ENCODE peak calls at places on chromosomes 5 and 9, in five cellular contexts. F is HTR-8/SVneo, R is A549, C is fibroblast of the conjunctiva, O is T-helper 17 cell. D is an unnamed sample.

GRCh38 chr5:17187401-17187800 is 30.0 kb upstream of the BASP1 start:
- DNase-seq in F (no peak), R (no peak), C (no peak), O (no peak), D (no peak)

GRCh38 chr9:38171926-38172325 is 102.9 kb upstream of the SHB start:
- DNase-seq in F (no peak), R (no peak), C (no peak), O (no peak), D (no peak)

GRCh38 chr9:101530076-101530711 is 3.5 kb upstream of the RNF20 start:
- DNase-seq in F (peak), R (peak), C (peak), O (peak), D (peak)

GRCh38 chr5:5572010-5572982 is 149.8 kb downstream of the ICE1 start:
- DNase-seq in F (no peak), R (no peak), C (no peak), O (no peak), D (no peak)

GRCh38 chr5:23742701-23743100 is 235.3 kb downstream of the PRDM9 start:
- DNase-seq in F (no peak), R (no peak), C (no peak), O (no peak), D (no peak)

GRCh38 chr9:81609782-81610738 is 79.3 kb downstream of the TLE1 start:
- DNase-seq in F (peak), R (no peak), C (no peak), O (no peak), D (no peak)

GRCh38 chr9:136572003-136572595 is 26.3 kb upstream of the NOTCH1 start:
- DNase-seq in F (peak), R (peak), C (no peak), O (no peak), D (no peak)

GRCh38 chr9:76580188-76580587 is 121.2 kb downstream of the GCNT1 start:
- DNase-seq in F (no peak), R (no peak), C (no peak), O (no peak), D (peak)

GRCh38 chr5:173717959-173718358 is 101.5 kb upstream of the BOD1 start:
- DNase-seq in F (no peak), R (no peak), C (no peak), O (no peak), D (no peak)

GRCh38 chr9:133928248-133928764 is 63.8 kb downstream of the VAV2 start:
- DNase-seq in F (no peak), R (no peak), C (no peak), O (no peak), D (no peak)

GRCh38 chr5:164617290-164617689 is 1111.9 kb downstream of the MAT2B start:
- DNase-seq in F (no peak), R (no peak), C (no peak), O (no peak), D (no peak)

GRCh38 chr9:129851821-129852220 is 16.6 kb downstream of the USP20 start:
- DNase-seq in F (no peak), R (no peak), C (no peak), O (no peak), D (no peak)

GRCh38 chr5:52817818-52818217 is 30.1 kb downstream of the ITGA1 start:
- DNase-seq in F (no peak), R (no peak), C (no peak), O (no peak), D (no peak)

GRCh38 chr5:93433422-93433821 is 147.6 kb downstream of the NR2F1-AS1 start:
- DNase-seq in F (no peak), R (peak), C (peak), O (no peak), D (no peak)

GRCh38 chr9:115461284-115461683 is 343.3 kb upstream of the TNC start:
- DNase-seq in F (no peak), R (no peak), C (no peak), O (no peak), D (no peak)

GRCh38 chr9:38074441-38074943 is 5.5 kb upstream of the SHB start:
- DNase-seq in F (no peak), R (no peak), C (no peak), O (no peak), D (peak)

GRCh38 chr5:36657563-36657995 is 51.2 kb downstream of the SLC1A3 start:
- DNase-seq in F (peak), R (peak), C (peak), O (no peak), D (peak)

GRCh38 chr9:136484153-136485048 is 1.6 kb upstream of the SEC16A start:
- DNase-seq in F (no peak), R (peak), C (no peak), O (peak), D (no peak)